ENCODE peak calls at places on chromosome 15, in six cellular contexts. N, U, Q, V, S and W are unnamed samples.

GRCh38 chr15:32682569-32682968 is 35.2 kb upstream of the GREM1 start:
- DNase-seq in N (peak), U (no peak), Q (peak), V (no peak), S (peak), W (peak)

GRCh38 chr15:29220852-29221251 is 48.8 kb downstream of the NSMCE3 start:
- DNase-seq in N (no peak), U (no peak), Q (no peak), V (no peak), S (no peak), W (no peak)

GRCh38 chr15:21270474-21270873 is 169.8 kb downstream of the POTEB3 start:
- DNase-seq in N (no peak), U (no peak), Q (no peak), V (no peak), S (no peak), W (no peak)

GRCh38 chr15:25089577-25089976 is 134.8 kb downstream of the SNRPN start:
- DNase-seq in N (no peak), U (no peak), Q (no peak), V (no peak), S (no peak), W (no peak)

GRCh38 chr15:39511915-39512260 is 69.0 kb upstream of the THBS1 start:
- DNase-seq in N (no peak), U (no peak), Q (no peak), V (no peak), S (peak), W (peak)

GRCh38 chr15:43204016-43204901 is 16.6 kb downstream of the EPB42 start:
- DNase-seq in N (peak), U (no peak), Q (peak), V (peak), S (peak), W (peak)

GRCh38 chr15:79682285-79682684 is 214.5 kb downstream of the MTHFS start:
- DNase-seq in N (peak), U (peak), Q (peak), V (no peak), S (peak), W (peak)

GRCh38 chr15:68930268-68931022 is at the start of gene SPESP1:
- DNase-seq in N (no peak), U (peak), Q (no peak), V (no peak), S (peak), W (peak)

GRCh38 chr15:62482715-62483429 is 317.8 kb upstream of the C2CD4B start:
- DNase-seq in N (peak), U (no peak), Q (peak), V (no peak), S (peak), W (no peak)

GRCh38 chr15:77627067-77627466 is 5.6 kb downstream of the LINGO1 start:
- DNase-seq in N (no peak), U (no peak), Q (no peak), V (no peak), S (no peak), W (no peak)

GRCh38 chr15:43775411-43775965 is 1.3 kb downstream of the ELL3 start:
- DNase-seq in N (peak), U (peak), Q (peak), V (no peak), S (peak), W (no peak)

GRCh38 chr15:52261026-52261425 is 34.6 kb downstream of the MYO5C start:
- DNase-seq in N (no peak), U (no peak), Q (no peak), V (no peak), S (no peak), W (no peak)

GRCh38 chr15:52263563-52263962 is 32.0 kb downstream of the MYO5C start:
- DNase-seq in N (no peak), U (no peak), Q (no peak), V (no peak), S (no peak), W (no peak)

GRCh38 chr15:52259503-52259902 is 36.1 kb downstream of the MYO5C start:
- DNase-seq in N (no peak), U (no peak), Q (no peak), V (no peak), S (no peak), W (no peak)

GRCh38 chr15:52261498-52262242 is 33.9 kb downstream of the MYO5C start:
- DNase-seq in N (peak), U (no peak), Q (peak), V (peak), S (peak), W (peak)

DNA sequence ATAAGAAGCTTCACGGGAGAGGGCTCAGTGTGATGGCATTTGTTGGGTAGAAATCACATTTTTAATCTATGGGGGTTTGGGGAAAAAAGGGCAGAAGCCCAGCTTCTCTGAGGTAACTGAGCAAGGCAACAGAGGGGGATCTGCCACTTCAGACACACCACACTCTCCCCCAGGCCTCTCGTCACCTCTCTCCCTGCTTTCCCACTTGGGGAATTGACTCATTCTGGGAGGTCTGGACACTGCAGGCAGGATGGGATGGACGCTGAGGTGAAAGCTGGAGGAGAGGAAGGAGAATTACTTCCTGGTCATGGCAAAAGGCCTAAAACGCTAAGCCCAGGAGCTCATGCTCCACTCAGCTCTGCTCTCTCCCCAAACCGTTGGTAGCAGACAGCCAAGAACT is 33.2 kb downstream of the MYO5C start:
- DNase-seq in N (no peak), U (no peak), Q (peak), V (no peak), S (peak), W (no peak)
- H3K27ac ChIP-seq in N (peak), U (no peak), Q (peak), V (peak), S (no peak), W (no peak)

GRCh38 chr15:89749526-89749925 is 1.5 kb downstream of the MESP1 start:
- DNase-seq in N (no peak), U (no peak), Q (no peak), V (no peak), S (no peak), W (no peak)
- H3K4me3 ChIP-seq in N (no peak), U (no peak), Q (peak), V (peak), S (no peak), W (no peak)

DNA sequence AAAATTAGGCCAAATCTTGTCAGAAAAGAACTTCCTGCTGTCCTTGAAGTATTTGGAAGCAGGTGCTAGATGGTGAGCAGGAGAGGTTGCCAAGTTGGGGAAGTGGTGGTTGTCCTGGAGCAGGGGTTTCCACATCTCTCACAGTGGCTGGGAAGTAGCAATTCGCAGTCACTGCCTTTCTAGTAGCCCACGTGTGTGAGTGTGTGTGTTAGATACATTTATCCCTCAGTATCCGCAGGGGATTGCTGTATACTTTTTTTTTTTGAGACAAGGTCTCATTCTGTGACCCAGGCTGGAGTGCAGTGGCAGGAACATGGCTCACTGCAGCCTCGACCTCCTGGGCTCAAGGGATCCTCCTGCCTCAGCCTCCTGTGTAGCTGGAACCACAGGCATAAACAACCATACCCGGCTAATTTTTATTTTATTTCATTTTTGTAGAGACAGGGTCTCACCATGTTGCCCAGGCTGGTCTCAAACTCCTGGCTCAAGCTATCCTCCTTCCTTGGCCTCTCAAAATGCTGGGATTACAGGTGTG is 779 bp downstream of the PPCDC start:
- DNase-seq in N (peak), U (no peak), Q (peak), V (no peak), S (peak), W (no peak)
- H3K27ac ChIP-seq in N (peak), U (peak), Q (peak), V (peak), S (peak), W (no peak)

DNA sequence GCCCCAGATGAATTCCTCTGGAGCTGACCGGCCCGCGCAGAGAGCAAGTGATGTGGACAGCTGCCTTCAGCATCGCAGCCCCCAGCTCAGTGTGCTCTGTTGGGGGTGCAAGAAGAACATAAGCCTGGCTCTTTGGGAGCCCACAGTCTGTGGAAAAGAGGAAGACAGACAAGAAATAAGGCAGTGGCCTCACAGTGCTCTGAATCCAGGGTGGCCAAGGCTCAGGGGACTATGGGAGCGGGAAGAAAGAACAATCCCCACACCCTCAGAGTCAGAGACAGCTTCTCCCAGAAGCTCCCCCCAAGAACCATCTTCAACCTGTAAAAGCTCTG is 277 bp upstream of the HDDC3 start:
- DNase-seq in N (no peak), U (no peak), Q (no peak), V (no peak), S (no peak), W (no peak)
- H3K4me3 ChIP-seq in N (no peak), U (peak), Q (peak), V (peak), S (no peak), W (peak)

DNA sequence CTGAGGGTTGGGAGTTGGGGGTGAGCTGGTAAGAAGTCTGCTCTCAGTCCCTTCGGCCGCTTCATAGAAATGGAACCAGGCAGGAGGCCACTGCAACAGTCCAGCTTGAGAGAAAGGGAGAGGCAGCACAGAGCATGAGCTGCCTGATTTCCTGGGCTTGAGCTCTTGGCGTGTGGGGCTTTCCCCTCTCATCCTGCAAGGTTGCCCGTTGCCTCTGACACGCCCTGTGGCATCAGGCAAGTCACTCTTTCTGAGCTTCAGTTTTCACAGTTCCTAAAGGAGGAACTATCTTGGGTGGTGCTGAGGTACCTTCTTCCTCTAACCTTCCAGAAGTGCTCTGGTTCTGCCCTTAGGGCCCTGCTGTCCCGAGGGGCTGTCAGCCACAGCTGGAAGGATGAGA is 4.9 kb downstream of the MESP2 start:
- DNase-seq in N (no peak), U (no peak), Q (peak), V (no peak), S (no peak), W (no peak)
- H3K27ac ChIP-seq in N (peak), U (no peak), Q (peak), V (peak), S (no peak), W (no peak)

GRCh38 chr15:65610871-65611718 is at the start of gene INTS14:
- DNase-seq in N (peak), U (peak), Q (peak), V (peak), S (peak), W (peak)

GRCh38 chr15:65612949-65613348 is 2.0 kb upstream of the INTS14 start:
- DNase-seq in N (no peak), U (no peak), Q (no peak), V (no peak), S (no peak), W (no peak)

GRCh38 chr15:65613365-65613764 is 2.4 kb upstream of the INTS14 start:
- DNase-seq in N (no peak), U (no peak), Q (no peak), V (no peak), S (no peak), W (no peak)

GRCh38 chr15:65612616-65612946 is 1.6 kb upstream of the INTS14 start:
- DNase-seq in N (no peak), U (no peak), Q (peak), V (no peak), S (peak), W (no peak)

DNA sequence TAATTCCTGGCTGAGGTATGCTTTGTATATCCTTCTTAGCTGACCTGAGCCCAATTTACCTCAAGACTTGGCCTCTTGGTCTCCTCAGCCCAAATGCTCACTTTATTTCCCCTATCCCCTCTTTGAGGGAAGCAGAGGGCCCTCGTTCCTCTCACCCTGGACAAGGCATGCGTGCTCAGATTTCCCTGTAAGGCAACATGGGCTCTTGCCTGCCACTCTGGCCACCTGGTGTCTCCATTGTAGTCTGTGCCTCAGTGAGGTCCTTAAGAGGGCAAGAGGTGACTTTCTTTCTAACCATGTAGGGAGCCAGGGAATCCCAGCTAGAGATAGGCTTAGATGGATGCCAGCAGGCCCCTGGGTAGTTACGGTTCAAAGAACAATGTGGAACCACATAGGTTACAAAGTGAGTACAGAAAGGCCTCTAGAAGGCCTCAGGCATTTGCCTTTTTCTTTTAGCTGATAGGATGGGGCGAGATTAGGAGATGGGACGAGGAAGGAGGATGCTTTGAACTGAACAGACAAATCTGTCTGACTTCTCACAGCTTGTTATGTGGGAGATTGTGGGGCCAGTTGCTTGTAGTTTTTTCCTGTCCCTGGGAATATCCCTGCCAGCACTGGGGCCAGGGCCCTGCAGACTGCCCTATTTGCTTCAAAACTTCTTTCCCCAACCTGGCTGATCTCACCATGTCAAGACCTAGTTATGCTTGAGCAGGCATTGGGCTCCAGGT is 1.1 kb upstream of the INTS14 start:
- DNase-seq in N (no peak), U (no peak), Q (no peak), V (no peak), S (no peak), W (no peak)
- H3K4me3 ChIP-seq in N (peak), U (peak), Q (peak), V (peak), S (peak), W (peak)

DNA sequence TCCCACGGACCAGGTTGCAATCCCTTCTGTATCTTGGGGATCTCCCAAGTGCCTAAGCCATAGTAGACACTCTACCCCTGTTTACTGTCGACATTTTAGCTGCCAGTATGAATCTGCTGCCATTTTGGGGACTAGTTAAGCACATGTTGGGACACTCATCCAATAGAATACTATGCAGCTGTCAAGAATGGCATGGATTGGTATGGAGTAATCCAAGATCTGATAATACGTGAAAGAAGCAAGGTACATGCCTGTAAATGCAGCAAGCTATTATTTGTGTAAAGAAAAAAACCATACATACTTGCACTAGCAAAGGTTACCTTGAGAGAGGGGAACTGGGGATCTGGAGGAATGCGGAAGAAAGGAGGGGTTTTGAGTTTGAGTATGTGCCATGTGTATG is 129.3 kb downstream of the SMAD6 start:
- DNase-seq in N (no peak), U (no peak), Q (no peak), V (no peak), S (no peak), W (no peak)
- H3K27ac ChIP-seq in N (no peak), U (no peak), Q (peak), V (no peak), S (no peak), W (no peak)

DNA sequence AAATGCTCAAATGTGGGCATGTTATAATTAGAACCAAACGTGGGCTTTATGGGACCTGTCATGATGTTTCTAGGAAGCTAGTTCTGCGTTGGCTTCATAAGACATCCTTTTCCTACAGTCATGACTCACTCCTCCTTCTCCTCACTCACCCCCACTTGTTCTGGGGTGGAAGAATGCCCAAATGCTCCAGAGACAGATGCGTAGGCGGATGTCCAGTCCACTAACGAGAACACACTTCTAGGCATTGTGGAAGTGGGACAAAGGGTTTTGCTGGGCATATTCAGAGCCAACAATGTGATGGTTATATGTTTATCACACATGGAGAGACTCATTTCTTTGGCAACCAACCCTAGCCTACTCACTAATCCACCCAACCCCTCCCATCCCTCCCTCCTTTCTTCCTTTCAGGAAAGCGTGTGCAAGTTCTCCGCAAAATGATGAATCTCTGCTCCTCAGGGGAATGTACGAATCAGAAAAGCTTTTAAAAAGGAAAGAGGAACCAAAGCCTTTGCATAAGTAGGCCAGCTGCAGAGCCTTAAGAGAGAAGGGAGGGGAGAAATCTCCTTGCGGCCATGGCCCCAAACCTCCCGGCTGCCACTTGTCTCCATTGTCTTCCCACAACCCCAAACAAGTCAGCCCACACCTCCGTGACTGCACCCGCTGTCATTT is 123.0 kb upstream of the SPRED1 start:
- DNase-seq in N (peak), U (peak), Q (peak), V (peak), S (peak), W (peak)
- H3K4me3 ChIP-seq in N (no peak), U (peak), Q (peak), V (peak), S (peak), W (peak)

GRCh38 chr15:73922186-73923151 is 3.8 kb upstream of the LOXL1 start:
- DNase-seq in N (peak), U (peak), Q (no peak), V (no peak), S (peak), W (no peak)
- H3K27ac ChIP-seq in N (peak), U (peak), Q (peak), V (peak), S (peak), W (peak)